ENCODE peak calls at places on chromosomes 2 and 18, in nine cellular contexts. O is brain microvascular endothelial cell, I is WERI-Rb-1, X is RWPE1, F is heart left ventricle, E is neural crest cell, S is GM12865, U is foreskin fibroblast, B is astrocyte of the cerebellum. G is an unnamed sample.

GRCh38 chr18:79856119-79857080 is 58.7 kb downstream of the KCNG2 start:
- DNase-seq in E (peak), O (no peak), I (peak), S (peak), F (no peak), X (no peak), U (no peak), B (no peak), G (no peak)

GRCh38 chr2:32864761-32865160 is 82.0 kb upstream of the LTBP1 start:
- DNase-seq in U (peak), F (no peak), E (no peak), I (no peak), X (no peak), S (no peak), O (peak), B (peak), G (peak)

GRCh38 chr2:18883626-18884456 is 294.5 kb upstream of the NT5C1B start:
- DNase-seq in O (peak), F (no peak), I (peak), X (no peak), S (peak), U (peak), B (no peak), E (no peak), G (no peak)

GRCh38 chr2:146661494-146662096 is 1183.2 kb upstream of the ACVR2A start:
- DNase-seq in X (peak), O (no peak), S (peak), I (no peak), B (peak), U (peak), E (no peak), F (no peak), G (peak)

GRCh38 chr2:230931556-230932231 is 6.7 kb upstream of the GPR55 start:
- DNase-seq in I (no peak), E (no peak), B (no peak), U (no peak), F (peak), X (no peak), O (no peak), S (no peak), G (no peak)

GRCh38 chr2:61722311-61722710 is 131.5 kb downstream of the FAM161A start:
- DNase-seq in X (no peak), S (no peak), U (no peak), O (no peak), E (no peak), B (no peak), I (no peak), F (no peak), G (no peak)

GRCh38 chr2:215793747-215794595 is 219.4 kb downstream of the MREG start:
- DNase-seq in I (no peak), S (peak), U (peak), O (peak), X (peak), E (no peak), F (no peak), B (peak), G (peak)

GRCh38 chr18:48539406-48540328 is 836 bp downstream of the CTIF start:
- DNase-seq in O (peak), F (peak), U (peak), B (no peak), E (peak), X (peak), S (peak), I (peak), G (no peak)

GRCh38 chr2:142180820-142181533 is 50.2 kb upstream of the LRP1B start:
- DNase-seq in I (peak), F (no peak), X (no peak), U (no peak), S (peak), B (no peak), O (peak), E (peak), G (no peak)

GRCh38 chr18:79395761-79396404 is at the start of gene NFATC1:
- DNase-seq in S (peak), B (no peak), U (peak), X (peak), O (peak), I (peak), F (peak), E (peak), G (no peak)

GRCh38 chr18:24799176-24799575 is 338.7 kb downstream of the HRH4 start:
- DNase-seq in X (no peak), S (no peak), B (no peak), I (no peak), U (no peak), O (no peak), E (no peak), F (no peak), G (no peak)

GRCh38 chr2:128638741-128639477 is 320.2 kb upstream of the HS6ST1 start:
- DNase-seq in O (peak), S (no peak), B (peak), I (no peak), X (no peak), F (no peak), E (peak), U (no peak), G (no peak)

GRCh38 chr2:172496096-172496709 is 59.7 kb upstream of the PDK1 start:
- DNase-seq in F (no peak), U (no peak), B (no peak), S (no peak), X (no peak), I (no peak), O (no peak), E (no peak), G (no peak)

GRCh38 chr2:25184254-25184653 is 15.9 kb upstream of the POMC start:
- DNase-seq in B (no peak), F (no peak), O (no peak), X (no peak), S (no peak), E (no peak), U (no peak), I (no peak), G (no peak)

GRCh38 chr18:23138470-23138869 is 3.2 kb downstream of the CABLES1 start:
- DNase-seq in U (no peak), B (no peak), X (no peak), S (no peak), I (no peak), E (no peak), O (no peak), F (peak), G (no peak)

GRCh38 chr18:55376387-55376786 is 211.6 kb downstream of the TCF4 start:
- DNase-seq in X (no peak), I (no peak), O (no peak), S (peak), E (no peak), B (no peak), F (no peak), U (no peak), G (no peak)

GRCh38 chr18:57475903-57476302 is 40.7 kb downstream of the ONECUT2 start:
- DNase-seq in B (no peak), E (no peak), U (no peak), I (no peak), X (no peak), F (no peak), S (no peak), O (no peak), G (no peak)

GRCh38 chr2:204434660-204435462 is 110.4 kb upstream of the PARD3B start:
- DNase-seq in E (no peak), S (no peak), F (no peak), B (no peak), U (no peak), O (peak), X (no peak), I (no peak), G (no peak)

GRCh38 chr2:96913398-96914202 is 43.7 kb upstream of the SEMA4C start:
- DNase-seq in E (no peak), O (no peak), B (no peak), U (no peak), I (no peak), X (no peak), S (peak), F (no peak), G (no peak)

GRCh38 chr2:236016496-236016895 is 151.7 kb downstream of the GBX2 start:
- DNase-seq in F (no peak), O (no peak), X (no peak), S (no peak), B (no peak), I (no peak), E (no peak), U (no peak), G (no peak)

GRCh38 chr2:155715705-155716104 is 616.8 kb downstream of the NR4A2 start:
- DNase-seq in E (no peak), U (no peak), S (no peak), O (no peak), X (no peak), F (no peak), I (no peak), B (no peak), G (no peak)

GRCh38 chr2:155714983-155715382 is 617.5 kb downstream of the NR4A2 start:
- DNase-seq in B (no peak), E (no peak), S (no peak), I (no peak), U (no peak), O (no peak), X (no peak), F (no peak), G (no peak)
- TF ChIP-seq CTCF in B (no peak), E (no peak), S (no peak), I (no peak), U (no peak), O (peak), X (no peak), F (no peak), G (no peak)

DNA sequence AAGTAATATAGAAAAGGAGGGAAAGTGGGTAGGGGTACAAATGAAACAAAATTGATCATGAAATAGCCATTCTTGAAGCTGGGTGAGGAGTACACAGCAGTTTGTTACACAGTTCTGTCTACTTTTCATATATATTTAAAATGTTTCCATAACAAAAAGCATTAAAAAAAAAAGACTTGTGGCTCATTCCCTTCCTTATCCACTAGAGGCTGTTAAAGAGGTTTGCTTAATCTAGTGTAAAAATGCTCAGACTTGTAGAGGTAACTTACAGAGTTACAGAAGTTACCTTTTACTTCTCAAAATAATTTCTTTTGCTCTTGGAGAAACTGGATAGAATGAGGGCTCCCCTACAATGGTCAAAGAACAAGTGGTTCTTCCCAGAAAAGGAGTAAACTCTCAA is 8.1 kb upstream of the WIPF1 start:
- DNase-seq in X (peak), S (peak), U (no peak), E (no peak), F (no peak), I (no peak), O (no peak), B (no peak), G (no peak)
- TF ChIP-seq CTCF in X (peak), S (peak), U (peak), E (peak), F (no peak), I (no peak), O (peak), B (peak), G (peak)

DNA sequence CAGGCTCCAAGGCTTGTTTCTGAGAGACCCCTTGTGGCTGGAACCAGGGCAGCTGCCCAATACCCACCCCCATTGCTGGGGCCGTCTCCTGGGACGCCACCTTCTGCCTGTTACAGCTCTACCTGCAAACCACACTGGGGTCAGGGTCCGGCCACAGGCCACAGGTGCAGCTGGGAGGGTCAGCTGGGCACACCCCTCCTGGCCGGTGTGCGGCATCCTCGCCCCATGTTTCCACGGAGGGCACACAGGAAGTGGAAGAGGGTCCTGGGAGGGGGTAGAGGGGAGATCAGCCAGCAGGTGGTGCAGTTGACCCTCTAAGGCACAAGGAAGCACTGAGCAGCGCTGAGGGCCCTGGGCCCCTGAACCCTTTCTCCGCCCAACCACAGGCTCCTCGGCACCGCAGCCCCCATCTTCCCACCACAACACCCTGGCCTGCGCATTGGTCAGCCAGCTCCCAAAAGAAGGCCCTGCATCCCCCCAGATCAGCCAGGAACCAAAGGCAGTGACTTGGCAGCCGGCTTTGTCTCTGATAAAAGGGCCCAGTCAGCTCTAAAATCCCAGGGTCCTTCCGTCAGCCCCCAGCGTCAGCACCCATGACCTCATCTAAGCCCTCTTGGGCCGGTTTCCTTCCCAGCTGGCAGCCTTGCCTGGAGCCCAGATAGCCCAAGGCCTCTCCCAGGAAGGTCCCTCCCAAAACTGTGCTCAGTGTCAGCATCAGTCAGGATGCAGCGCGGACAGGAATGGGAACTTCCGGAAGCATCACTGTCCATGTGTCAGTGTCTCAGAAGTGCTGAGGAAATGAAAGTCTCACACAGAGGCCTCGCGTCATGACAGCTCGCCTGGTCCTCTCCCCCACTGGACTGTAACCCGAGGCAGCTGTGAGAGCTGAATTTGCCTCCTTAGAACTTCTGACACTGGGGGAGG is 1.7 kb downstream of the ERFE start:
- DNase-seq in E (peak), O (no peak), B (no peak), U (no peak), S (peak), F (no peak), X (no peak), I (peak), G (no peak)
- TF ChIP-seq CTCF in E (peak), O (peak), B (peak), U (no peak), S (peak), F (peak), X (no peak), I (peak), G (peak)

DNA sequence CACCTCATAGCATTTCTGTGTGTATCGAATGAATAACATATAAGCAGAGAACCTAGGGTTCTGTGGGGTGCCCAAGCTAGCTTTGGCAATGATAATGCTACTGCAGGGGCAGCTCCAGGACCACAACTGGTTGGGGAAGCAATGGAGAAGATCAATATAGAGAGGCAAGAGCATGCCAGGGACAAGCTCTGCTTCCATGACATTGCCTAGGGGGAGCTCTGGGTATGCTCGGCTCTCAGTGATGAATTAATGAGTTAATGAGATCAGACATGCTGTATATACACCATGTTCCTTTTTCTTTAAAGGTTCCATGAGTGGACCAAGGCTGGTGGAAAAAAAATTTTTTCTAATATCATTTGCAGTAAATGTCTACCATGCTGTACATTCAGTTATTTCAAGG is 618.4 kb downstream of the BCL11A start:
- DNase-seq in I (peak), S (no peak), B (no peak), U (no peak), X (no peak), O (no peak), F (no peak), E (no peak), G (no peak)
- TF ChIP-seq CTCF in I (peak), S (no peak), B (no peak), U (no peak), X (no peak), O (no peak), F (no peak), E (no peak), G (no peak)

DNA sequence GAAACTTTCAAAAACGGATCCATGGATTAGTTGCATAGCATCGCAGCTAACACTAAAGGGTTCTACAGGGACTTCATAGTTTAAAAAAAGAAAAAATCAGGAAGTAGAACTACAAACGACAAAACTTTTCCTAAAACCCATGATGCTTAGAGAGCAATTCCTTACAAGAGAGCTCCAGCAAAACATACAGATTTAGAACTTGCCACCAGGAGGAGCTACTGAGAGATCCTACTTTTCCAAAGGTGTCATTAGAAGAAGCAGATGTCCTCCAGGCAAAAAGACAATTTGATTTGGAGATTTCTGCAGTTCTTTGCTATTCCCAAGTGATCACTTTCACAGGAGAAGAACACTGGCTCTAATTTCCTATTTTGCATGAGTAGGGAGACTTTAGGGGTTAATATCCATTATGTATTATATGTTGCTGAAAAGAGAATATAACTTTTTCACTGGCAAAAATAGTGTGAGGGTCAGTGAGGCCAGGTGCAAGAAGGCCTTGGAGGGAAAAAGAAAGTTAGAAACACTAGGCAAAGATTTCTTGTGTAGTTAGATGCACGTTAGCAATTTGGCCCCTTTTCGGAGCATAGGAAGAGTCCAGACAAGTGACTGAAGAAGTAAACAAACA is 436.2 kb downstream of the SUCLG1 start:
- DNase-seq in U (no peak), E (peak), O (peak), S (peak), X (peak), B (peak), I (peak), F (no peak), G (no peak)
- TF ChIP-seq CTCF in U (peak), E (peak), O (peak), S (peak), X (peak), B (peak), I (peak), F (peak), G (peak)

GRCh38 chr18:76844742-76845477 is 22.6 kb downstream of the ZNF236 start:
- DNase-seq in I (no peak), O (no peak), S (no peak), U (no peak), F (no peak), B (no peak), X (no peak), E (no peak), G (no peak)

GRCh38 chr18:76850112-76850511 is 27.8 kb downstream of the ZNF236 start:
- DNase-seq in B (no peak), O (no peak), U (no peak), X (no peak), E (no peak), F (no peak), S (no peak), I (no peak), G (no peak)

GRCh38 chr18:76844144-76844543 is 21.8 kb downstream of the ZNF236 start:
- DNase-seq in X (no peak), O (no peak), U (no peak), E (no peak), B (no peak), F (no peak), I (no peak), S (no peak), G (no peak)

GRCh38 chr18:76846217-76846616 is 23.9 kb downstream of the ZNF236 start:
- DNase-seq in S (no peak), B (no peak), X (no peak), I (no peak), E (no peak), U (no peak), O (no peak), F (no peak), G (no peak)

DNA sequence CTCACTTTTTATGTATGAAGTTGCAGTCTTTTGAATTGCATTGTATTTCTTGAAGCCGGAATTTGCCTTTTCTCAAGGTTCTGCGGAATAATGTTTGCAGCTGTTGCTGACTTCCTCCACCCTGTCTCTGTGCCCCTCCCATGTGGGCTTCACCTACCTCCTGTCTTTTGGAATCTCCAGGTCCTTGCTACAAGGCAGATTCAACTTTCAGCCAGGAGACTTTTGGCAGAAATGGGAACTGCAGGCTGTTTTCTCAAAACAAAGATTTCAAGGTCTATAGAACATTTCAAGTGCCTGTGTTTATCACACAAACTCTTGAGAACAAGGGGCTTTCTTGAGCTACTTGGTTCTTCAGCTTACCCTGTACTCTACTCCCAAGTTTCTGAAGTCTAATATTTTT is 25.6 kb downstream of the ZNF236 start:
- DNase-seq in O (no peak), B (no peak), U (no peak), X (no peak), S (no peak), I (no peak), F (no peak), E (no peak), G (no peak)
- TF ChIP-seq CTCF in O (peak), B (peak), U (no peak), X (peak), S (peak), I (no peak), F (no peak), E (peak), G (no peak)

GRCh38 chr2:219435701-219436100 is 1.1 kb downstream of the SPEG start:
- DNase-seq in U (no peak), F (peak), S (no peak), I (no peak), B (no peak), X (no peak), E (no peak), O (no peak), G (no peak)
- TF ChIP-seq CTCF in U (no peak), F (no peak), S (no peak), I (no peak), B (no peak), X (no peak), E (no peak), O (no peak), G (no peak)

GRCh38 chr2:223042704-223043118 is 9.3 kb upstream of the KCNE4 start:
- DNase-seq in E (no peak), S (no peak), I (no peak), B (no peak), U (no peak), F (no peak), O (no peak), X (no peak), G (no peak)
- TF ChIP-seq CTCF in E (no peak), S (no peak), I (no peak), B (no peak), U (no peak), F (no peak), O (no peak), X (no peak), G (no peak)

G was measured in AG09319.